ENCODE peak calls at places on chromosomes 12 and 14, in ten cellular contexts. N is T follicular helper cell; M is stimulated activated effector memory CD8-positive, alpha-beta T cell treated with anti-CD3 and anti-CD28 coated beads, Interleukin-12 subunit alpha, Interleukin-12 subunit beta, amount 100 ng/mL, for 72 hours; L is activated T-helper 1 cell treated with anti-CD3 and anti-CD28 coated beads, Interleukin-2, amount 50 U/mL, for 16 hours; Z is activated CD4-positive, alpha-beta T cell treated with anti-CD3 and anti-CD28 coated beads, Interleukin-2, amount 50 U/mL, for 24 hours; T is NCI-H1092; B is HuH-7; O is skeletal muscle cell; W is heart left ventricle; R is A549. Y is an unnamed sample.

GRCh38 chr12:20367731-20368652 is at the start of gene PDE3A:
- DNase-seq in L (no peak), R (peak; percentile 79), W (peak; percentile 85), T (no peak), N (no peak), Z (no peak), B (peak; percentile 86), M (no peak), O (peak; percentile 56), Y (peak; percentile 21)

GRCh38 chr12:52823761-52824450 is 10.0 kb upstream of the KRT4 start:
- DNase-seq in W (no peak), N (no peak), B (no peak), R (no peak), Z (no peak), T (no peak), O (no peak), M (no peak), L (no peak), Y (no peak)

GRCh38 chr14:48731260-48731659 is 854.9 kb downstream of the RPS29 start:
- DNase-seq in O (no peak), B (no peak), N (no peak), R (no peak), M (no peak), T (no peak), W (no peak), Z (no peak), L (no peak), Y (no peak)

GRCh38 chr12:52070243-52070925 is 606 bp downstream of the ATG101 start:
- DNase-seq in R (no peak), B (no peak), L (no peak), T (no peak), M (no peak), N (no peak), W (no peak), O (no peak), Z (no peak), Y (no peak)

GRCh38 chr14:35331605-35332516 is 39.7 kb downstream of the PSMA6 start:
- DNase-seq in M (no peak), B (no peak), T (no peak), N (no peak), L (no peak), R (no peak), Z (no peak), O (peak; percentile 39), W (no peak), Y (no peak)

GRCh38 chr12:15244926-15245325 is 23.7 kb upstream of the RERG start:
- DNase-seq in L (no peak), O (no peak), Z (no peak), B (no peak), M (no peak), W (no peak), T (no peak), N (no peak), R (no peak), Y (no peak)

GRCh38 chr12:110355080-110355479 is 48.4 kb downstream of the ANAPC7 start:
- DNase-seq in R (peak; percentile 74), Z (no peak), B (peak; percentile 75), T (no peak), O (no peak), L (no peak), W (no peak), N (peak; percentile 10), M (no peak), Y (no peak)

GRCh38 chr14:48747683-48748082 is 838.5 kb downstream of the RPS29 start:
- DNase-seq in W (no peak), B (no peak), M (no peak), R (no peak), T (no peak), Z (no peak), O (no peak), N (no peak), L (no peak), Y (no peak)

GRCh38 chr14:43687866-43688265 is 819.2 kb downstream of the FSCB start:
- DNase-seq in W (no peak), N (no peak), L (no peak), B (no peak), R (peak; percentile 19), O (peak; percentile 40), T (no peak), Z (no peak), M (no peak), Y (no peak)

GRCh38 chr12:29782821-29783772 is 645 bp downstream of the TMTC1 start:
- DNase-seq in N (no peak), L (no peak), R (no peak), M (no peak), Z (no peak), O (no peak), B (peak; percentile 7), W (peak; percentile 71), T (peak; percentile 30), Y (peak; percentile 49)

GRCh38 chr14:77299776-77300175 is 20.9 kb downstream of the POMT2 start:
- DNase-seq in R (no peak), O (no peak), N (no peak), T (no peak), Z (no peak), M (no peak), L (no peak), B (no peak), W (no peak), Y (no peak)

GRCh38 chr12:106135781-106136180 is 3.0 kb downstream of the NUAK1 start:
- DNase-seq in M (no peak), T (no peak), B (no peak), L (no peak), N (no peak), O (no peak), W (no peak), R (peak; percentile 43), Z (no peak), Y (no peak)